ENCODE peak calls at places on chromosome 9, in seven cellular contexts. Q, R, V, U, T, K and B are unnamed samples.
A peak's percentile ranks its signal among the peaks of the same experiment; 100 is the strongest.

GRCh38 chr9:22116751-22117150 is 107.6 kb upstream of the CDKN2B start:
- DNase-seq in U (no peak), R (no peak), K (no peak), V (no peak), Q (no peak), T (no peak), B (no peak)

GRCh38 chr9:14099737-14100136 is 214.2 kb downstream of the NFIB start:
- DNase-seq in T (no peak), R (no peak), K (no peak), Q (no peak), U (no peak), V (no peak), B (no peak)

GRCh38 chr9:69719368-69719767 is 40.4 kb downstream of the PTAR1 start:
- DNase-seq in V (no peak), Q (no peak), R (peak; percentile 13), K (no peak), T (no peak), U (no peak), B (no peak)

GRCh38 chr9:98248737-98249474 is 6.5 kb downstream of the TBC1D2 start:
- DNase-seq in Q (no peak), T (no peak), V (peak; percentile 63), R (peak; percentile 84), K (peak; percentile 3), U (no peak), B (peak; percentile 69)

GRCh38 chr9:131733601-131734061 is 6.2 kb downstream of the RAPGEF1 start:
- DNase-seq in K (peak; percentile 40), R (peak; percentile 84), V (peak; percentile 32), Q (peak; percentile 76), T (peak; percentile 39), U (no peak), B (peak; percentile 91)

GRCh38 chr9:127931092-127931881 is 710 bp upstream of the PIP5KL1 start:
- DNase-seq in Q (no peak), V (no peak), K (no peak), R (no peak), U (no peak), T (no peak), B (peak; percentile 57)

GRCh38 chr9:12538842-12539584 is 154.2 kb upstream of the TYRP1 start:
- DNase-seq in U (no peak), K (no peak), V (no peak), R (no peak), Q (no peak), T (no peak), B (no peak)

GRCh38 chr9:13513710-13514444 is 234.4 kb upstream of the MPDZ start:
- DNase-seq in Q (no peak), T (no peak), V (peak; percentile 6), K (no peak), R (no peak), U (no peak), B (peak; percentile 5)

GRCh38 chr9:10438955-10439354 is 173.8 kb downstream of the PTPRD start:
- DNase-seq in T (no peak), U (no peak), V (no peak), Q (no peak), R (no peak), K (no peak), B (no peak)

GRCh38 chr9:135884328-135885035 is 22.9 kb downstream of the CAMSAP1 start:
- DNase-seq in K (no peak), Q (no peak), R (no peak), T (no peak), V (no peak), U (no peak), B (peak; percentile 30)

GRCh38 chr9:80619356-80619755 is 1047.6 kb downstream of the TLE4 start:
- DNase-seq in U (no peak), T (no peak), K (no peak), V (no peak), R (no peak), Q (no peak), B (no peak)

GRCh38 chr9:69971643-69972449 is 71.8 kb upstream of the MAMDC2 start:
- DNase-seq in R (no peak), K (peak; percentile 10), Q (peak; percentile 68), U (peak; percentile 70), T (peak; percentile 4), V (peak; percentile 75), B (peak; percentile 73)

GRCh38 chr9:79809477-79809876 is 237.7 kb downstream of the TLE4 start:
- DNase-seq in T (no peak), Q (no peak), V (no peak), R (no peak), K (no peak), U (no peak), B (no peak)

GRCh38 chr9:126630458-126631237 is 16.9 kb downstream of the LMX1B start:
- DNase-seq in Q (no peak), K (no peak), T (no peak), V (no peak), R (no peak), U (no peak), B (no peak)

GRCh38 chr9:69771775-69772418 is 12.1 kb upstream of the PTAR1 start:
- DNase-seq in U (no peak), R (no peak), Q (no peak), T (no peak), V (no peak), K (no peak), B (peak; percentile 73)

GRCh38 chr9:92108122-92108521 is 7.1 kb downstream of the SPTLC1 start:
- DNase-seq in K (no peak), T (no peak), U (no peak), V (no peak), R (no peak), Q (no peak), B (no peak)